ENCODE peak calls at places on chromosomes 4 and X, in ten cellular contexts. L is fibroblast of the aortic adventitia, U is cardiac muscle cell, T is pancreas, B is mesendoderm, J is bronchial epithelial cell, N is testis, O is esophagus squamous epithelium, D is kidney, W is GM23248. H is an unnamed sample.

GRCh38 chrX:104281564-104281963 is 26.8 kb upstream of the ESX1 start:
- DNase-seq in L (no peak), U (no peak), T (no peak), B (no peak), J (peak), N (no peak), O (no peak), D (no peak), W (no peak), H (no peak)

GRCh38 chr4:121796283-121796682 is 4.8 kb upstream of the EXOSC9 start:
- DNase-seq in L (no peak), U (no peak), T (no peak), B (no peak), J (no peak), N (no peak), O (no peak), D (no peak), W (peak), H (no peak)

GRCh38 chr4:98027827-98028226 is 115.4 kb downstream of the STPG2 start:
- DNase-seq in L (no peak), U (peak), T (no peak), B (peak), J (peak), N (no peak), O (no peak), D (no peak), W (peak), H (peak)

GRCh38 chrX:132009344-132009743 is 13.8 kb upstream of the STK26 start:
- DNase-seq in L (no peak), U (no peak), T (no peak), B (no peak), J (no peak), N (no peak), O (no peak), D (no peak), W (no peak), H (no peak)

GRCh38 chrX:153438522-153438921 is 7.3 kb downstream of the TREX2 start:
- DNase-seq in L (peak), U (peak), T (no peak), B (peak), J (peak), N (peak), O (no peak), D (no peak), W (peak), H (peak)

GRCh38 chr4:31356839-31357238 is 636.7 kb downstream of the PCDH7 start:
- DNase-seq in L (no peak), U (no peak), T (no peak), B (no peak), J (no peak), N (no peak), O (no peak), D (no peak), W (no peak), H (no peak)

GRCh38 chr4:106583567-106583966 is 215.0 kb upstream of the GIMD1 start:
- DNase-seq in L (peak), U (no peak), T (no peak), B (peak), J (peak), N (no peak), O (no peak), D (no peak), W (peak), H (peak)

GRCh38 chrX:74297766-74298165 is 6.2 kb upstream of the ZCCHC13 start:
- DNase-seq in L (no peak), U (no peak), T (no peak), B (no peak), J (peak), N (no peak), O (no peak), D (no peak), W (no peak), H (no peak)

GRCh38 chr4:117889978-117890377 is 144.3 kb upstream of the NDST3 start:
- DNase-seq in L (no peak), U (no peak), T (no peak), B (no peak), J (no peak), N (no peak), O (no peak), D (no peak), W (no peak), H (no peak)

GRCh38 chrX:107776649-107777535 is 641 bp upstream of the NCBP2L start:
- DNase-seq in L (peak), U (peak), T (peak), B (peak), J (peak), N (peak), O (peak), D (peak), W (peak), H (peak)
- H3K4me3 ChIP-seq in L (peak), U (peak), T (peak), B (no peak), J (peak), N (peak), O (peak), D (peak), W (peak), H (peak)

GRCh38 chr4:138911903-138912713 is 103.5 kb upstream of the NOCT start:
- DNase-seq in L (no peak), U (no peak), T (peak), B (no peak), J (peak), N (no peak), O (no peak), D (peak), W (no peak), H (no peak)

GRCh38 chr4:138909605-138910004 is 106.0 kb upstream of the NOCT start:
- DNase-seq in L (no peak), U (no peak), T (no peak), B (peak), J (no peak), N (no peak), O (no peak), D (no peak), W (no peak), H (no peak)

GRCh38 chr4:138910914-138911336 is 104.7 kb upstream of the NOCT start:
- DNase-seq in L (peak), U (peak), T (peak), B (peak), J (peak), N (no peak), O (peak), D (peak), W (peak), H (peak)

GRCh38 chr4:138908134-138908533 is 107.4 kb upstream of the NOCT start:
- DNase-seq in L (no peak), U (no peak), T (no peak), B (no peak), J (no peak), N (no peak), O (no peak), D (no peak), W (no peak), H (no peak)

GRCh38 chr4:138910201-138910913 is 105.2 kb upstream of the NOCT start:
- DNase-seq in L (peak), U (no peak), T (no peak), B (no peak), J (peak), N (no peak), O (no peak), D (no peak), W (peak), H (peak)
- H3K4me3 ChIP-seq in L (no peak), U (no peak), T (no peak), B (no peak), J (no peak), N (no peak), O (no peak), D (no peak), W (no peak), H (no peak)

DNA sequence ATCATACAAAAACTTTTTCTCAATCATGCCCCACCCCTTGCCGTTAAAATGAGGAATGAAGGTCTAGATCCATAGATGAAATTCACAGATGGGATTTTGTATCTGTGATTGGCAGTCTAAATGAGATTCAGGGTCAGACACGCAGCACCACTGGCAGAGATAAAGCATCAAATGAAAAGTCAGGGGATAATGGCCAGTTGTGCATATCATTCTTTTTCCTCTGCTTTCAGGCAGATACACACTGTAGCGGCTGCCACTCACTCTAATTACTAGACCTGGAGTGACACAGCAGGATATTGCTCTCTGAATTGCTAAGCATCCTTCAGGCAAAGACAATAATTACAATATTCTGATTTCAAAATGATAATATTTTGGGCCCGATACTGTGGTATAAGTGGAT is 440.4 kb downstream of the MAPK10 start:
- DNase-seq in L (no peak), U (no peak), T (no peak), B (no peak), J (no peak), N (no peak), O (no peak), D (no peak), W (no peak), H (no peak)
- H3K4me3 ChIP-seq in L (no peak), U (no peak), T (no peak), B (no peak), J (no peak), N (no peak), O (no peak), D (no peak), W (no peak), H (no peak)

GRCh38 chr4:140343303-140343702 is 30.1 kb upstream of the SCOC start:
- DNase-seq in L (no peak), U (no peak), T (peak), B (peak), J (peak), N (no peak), O (no peak), D (peak), W (no peak), H (no peak)

GRCh38 chr4:140344621-140345020 is 28.8 kb upstream of the SCOC start:
- DNase-seq in L (no peak), U (no peak), T (peak), B (peak), J (no peak), N (no peak), O (no peak), D (no peak), W (no peak), H (peak)

GRCh38 chr4:140342620-140343019 is 30.8 kb upstream of the SCOC start:
- DNase-seq in L (no peak), U (no peak), T (no peak), B (no peak), J (no peak), N (no peak), O (no peak), D (no peak), W (no peak), H (no peak)

GRCh38 chr4:140344111-140344510 is 29.3 kb upstream of the SCOC start:
- DNase-seq in L (peak), U (no peak), T (no peak), B (no peak), J (no peak), N (no peak), O (no peak), D (no peak), W (peak), H (peak)

GRCh38 chr4:140346136-140346535 is 27.3 kb upstream of the SCOC start:
- DNase-seq in L (no peak), U (no peak), T (no peak), B (no peak), J (no peak), N (no peak), O (no peak), D (no peak), W (no peak), H (no peak)
- H3K4me3 ChIP-seq in L (no peak), U (no peak), T (peak), B (no peak), J (no peak), N (no peak), O (no peak), D (no peak), W (no peak), H (no peak)

H was measured in astrocyte.